ENCODE peak calls at places on chromosomes 11 and 22, in four cellular contexts. D, R, F and B are unnamed samples.

GRCh38 chr11:44555031-44555800 is 10.2 kb upstream of the CD82 start:
- DNase-seq in D (no peak), R (no peak), F (no peak), B (no peak)

GRCh38 chr11:119347242-119347641 is 737 bp upstream of the MFRP start:
- DNase-seq in D (no peak), R (no peak), F (no peak), B (no peak)

GRCh38 chr11:62082292-62082657 is 41.5 kb upstream of the INCENP start:
- DNase-seq in D (no peak), R (no peak), F (no peak), B (no peak)

GRCh38 chr22:39368402-39368801 is 18.6 kb downstream of the SYNGR1 start:
- DNase-seq in D (no peak), R (no peak), F (no peak), B (no peak)

GRCh38 chr11:100356035-100356434 is 331.1 kb upstream of the ARHGAP42 start:
- DNase-seq in D (no peak), R (no peak), F (no peak), B (no peak)

GRCh38 chr22:40951795-40952602 is 821 bp downstream of the RBX1 start:
- DNase-seq in D (peak), R (no peak), F (no peak), B (no peak)

GRCh38 chr11:78645226-78646202 is 70.8 kb upstream of the NARS2 start:
- DNase-seq in D (peak), R (peak), F (peak), B (peak)

GRCh38 chr11:45178890-45179663 is 32.6 kb downstream of the PRDM11 start:
- DNase-seq in D (peak), R (no peak), F (no peak), B (peak)

GRCh38 chr11:126105748-126106080 is 43.0 kb upstream of the CDON start:
- DNase-seq in D (no peak), R (no peak), F (no peak), B (no peak)

GRCh38 chr11:83736689-83737088 is 450.5 kb upstream of the CCDC90B start:
- DNase-seq in D (no peak), R (no peak), F (no peak), B (no peak)

GRCh38 chr22:21762712-21763581 is 27.4 kb upstream of the YPEL1 start:
- DNase-seq in D (no peak), R (no peak), F (no peak), B (no peak)

GRCh38 chr11:69512136-69512535 is 30.7 kb downstream of the LINC01488 start:
- DNase-seq in D (no peak), R (no peak), F (no peak), B (no peak)

GRCh38 chr11:61158691-61159381 is 2.4 kb downstream of the VPS37C start:
- DNase-seq in D (peak), R (no peak), F (no peak), B (peak)

GRCh38 chr22:48305726-48306235 is 1521.9 kb downstream of the BRD1 start:
- DNase-seq in D (no peak), R (no peak), F (no peak), B (no peak)

GRCh38 chr11:129967996-129968395 is 34.6 kb downstream of the PRDM10 start:
- DNase-seq in D (no peak), R (no peak), F (no peak), B (no peak)

GRCh38 chr11:115687934-115688333 is 183.7 kb upstream of the CADM1 start:
- DNase-seq in D (no peak), R (no peak), F (no peak), B (no peak)

GRCh38 chr11:58592760-58593472 is 14.1 kb downstream of the ZFP91 start:
- DNase-seq in D (no peak), R (no peak), F (no peak), B (no peak)

GRCh38 chr11:111557425-111558111 is 17.0 kb downstream of the LAYN start:
- DNase-seq in D (peak), R (no peak), F (no peak), B (peak)

GRCh38 chr22:27795053-27795452 is 6.5 kb downstream of the MN1 start:
- DNase-seq in D (no peak), R (peak), F (peak), B (no peak)

GRCh38 chr11:76629853-76630599 is 40.5 kb downstream of the LRRC32 start:
- DNase-seq in D (peak), R (no peak), F (no peak), B (peak)

GRCh38 chr11:114440121-114440860 is 1.0 kb downstream of the REXO2 start:
- DNase-seq in D (peak), R (no peak), F (no peak), B (peak)

GRCh38 chr22:17087176-17088131 is 2.7 kb downstream of the IL17RA start:
- DNase-seq in D (peak), R (no peak), F (no peak), B (peak)

GRCh38 chr11:44618561-44619425 is 53.3 kb downstream of the CD82 start:
- DNase-seq in D (no peak), R (no peak), F (no peak), B (no peak)

DNA sequence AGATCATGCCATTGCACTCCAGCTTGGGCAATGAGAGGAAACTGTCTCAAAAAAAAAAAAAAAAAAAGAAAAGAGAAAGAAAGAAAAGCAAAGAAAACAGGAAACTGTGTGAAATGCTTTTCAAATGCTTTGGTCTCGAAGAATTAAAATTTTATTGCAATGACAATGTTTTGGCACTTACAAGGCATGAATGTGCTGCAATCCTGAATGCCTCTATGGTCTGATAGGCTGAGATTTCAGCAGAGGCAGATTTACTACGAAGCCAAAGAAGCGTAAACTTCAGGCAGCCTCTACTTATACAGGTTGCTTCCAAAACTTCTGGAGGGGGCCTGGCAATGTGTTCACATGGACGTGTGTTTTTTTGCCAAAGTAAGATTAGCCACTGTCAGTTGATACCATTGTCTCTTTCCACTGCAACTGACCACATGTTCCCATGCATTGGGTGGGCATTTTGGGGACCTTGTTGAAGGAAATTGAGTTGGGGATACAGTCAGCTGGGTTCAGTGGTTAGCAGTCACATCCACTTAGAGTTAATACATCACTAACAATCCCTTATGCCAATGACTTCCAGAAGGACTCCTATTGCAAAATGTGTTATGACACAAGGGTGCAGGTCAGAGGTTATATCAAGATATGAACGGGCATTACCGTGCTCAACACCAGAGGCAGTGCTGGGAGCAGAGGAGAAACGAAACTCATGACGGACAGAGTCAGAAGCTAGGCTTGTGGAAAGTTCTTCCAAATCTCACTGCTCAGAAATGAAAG is 48.8 kb downstream of the ABTB2 start:
- DNase-seq in D (peak), R (no peak), F (no peak), B (peak)
- TF ChIP-seq CTCF in D (no peak), R (no peak), F (no peak), B (no peak)

DNA sequence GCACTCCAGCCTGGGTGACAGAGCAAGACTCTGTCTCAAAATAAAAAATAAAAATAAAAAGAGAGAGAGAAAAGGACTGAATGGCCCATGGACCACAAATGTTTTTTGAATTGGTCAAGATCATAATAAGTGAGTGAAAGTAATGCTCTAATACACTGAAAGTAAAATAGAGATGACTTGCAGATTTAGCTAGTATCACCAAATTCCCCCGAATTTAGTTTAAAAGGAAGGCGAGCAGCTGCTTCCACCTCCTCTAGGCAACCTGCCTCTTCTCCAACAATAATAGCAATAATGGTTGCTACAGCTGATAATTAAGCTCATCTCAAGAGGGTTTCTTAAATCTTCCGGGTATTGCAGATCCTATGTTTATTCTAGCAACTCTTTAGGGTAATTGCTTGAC is 36.8 kb downstream of the CELF1 start:
- DNase-seq in D (no peak), R (no peak), F (no peak), B (no peak)
- TF ChIP-seq CTCF in D (no peak), R (no peak), F (no peak), B (no peak)

DNA sequence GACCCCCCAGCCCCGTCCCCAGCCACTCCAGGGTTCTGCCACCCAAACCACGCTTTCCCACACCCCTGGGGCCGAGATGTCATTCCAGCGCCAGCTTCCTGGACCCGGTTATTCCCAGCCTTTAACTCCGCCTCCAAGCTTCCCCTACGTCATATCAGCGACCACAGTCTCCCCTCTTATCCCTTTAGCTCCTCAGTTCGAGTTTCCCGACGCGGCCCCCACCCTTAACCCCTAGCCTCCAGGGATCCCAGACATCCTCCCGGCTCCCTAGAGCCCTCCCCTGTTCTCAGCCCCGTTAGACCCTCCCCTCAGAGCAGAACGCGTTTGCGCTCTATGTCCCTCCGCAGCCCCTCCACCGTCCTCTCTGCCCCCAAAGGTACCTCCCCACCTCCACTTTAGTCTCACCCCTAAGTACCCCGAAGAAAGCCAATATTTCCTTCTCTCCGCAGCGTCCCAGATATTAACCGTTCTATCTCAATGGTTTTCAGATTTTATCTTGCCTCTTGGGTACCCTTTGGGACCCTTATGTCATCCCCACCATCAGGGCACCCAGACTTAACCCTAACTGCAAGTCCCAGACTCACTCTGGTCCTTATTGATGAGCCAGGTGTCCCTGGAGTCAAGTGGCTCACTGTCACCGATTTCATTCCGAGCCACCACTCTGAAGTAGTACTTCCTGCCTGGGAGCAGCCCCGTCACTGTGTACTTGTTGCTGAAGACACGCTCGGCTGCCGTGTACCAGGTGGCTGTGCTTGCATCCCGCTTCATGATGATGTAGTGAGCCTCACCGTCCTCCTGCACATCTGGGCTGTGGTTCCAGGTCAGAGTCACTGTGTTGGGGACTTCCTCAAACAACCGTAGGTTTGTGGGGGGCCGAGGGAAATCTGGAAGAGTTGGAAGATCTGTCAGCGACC is 8.0 kb downstream of the TMEM86A start:
- DNase-seq in D (peak), R (peak), F (no peak), B (no peak)
- TF ChIP-seq CTCF in D (no peak), R (no peak), F (no peak), B (no peak)

DNA sequence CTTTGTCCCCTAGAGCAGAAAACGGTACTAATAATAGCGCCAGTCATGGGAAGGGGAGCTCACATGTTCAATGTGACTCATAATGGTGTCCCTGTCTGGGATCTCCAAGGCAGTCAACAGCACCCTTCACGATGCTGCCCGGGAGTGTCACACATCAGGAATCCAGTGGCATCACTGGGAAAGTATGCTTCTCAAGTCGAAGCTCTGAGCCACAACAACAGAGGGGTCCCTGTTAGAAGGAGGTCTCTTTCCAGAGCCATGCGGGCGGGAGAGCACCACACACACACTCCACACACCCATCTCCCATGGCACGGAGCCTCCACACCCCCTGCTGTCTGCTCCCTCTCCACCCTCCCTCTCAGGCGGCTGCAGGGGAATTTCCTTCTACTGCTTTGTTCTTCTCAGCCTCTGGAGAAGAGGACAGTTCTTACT is 119.7 kb downstream of the ETS1 start:
- DNase-seq in D (peak), R (no peak), F (no peak), B (peak)
- TF ChIP-seq CTCF in D (peak), R (no peak), F (no peak), B (peak)

DNA sequence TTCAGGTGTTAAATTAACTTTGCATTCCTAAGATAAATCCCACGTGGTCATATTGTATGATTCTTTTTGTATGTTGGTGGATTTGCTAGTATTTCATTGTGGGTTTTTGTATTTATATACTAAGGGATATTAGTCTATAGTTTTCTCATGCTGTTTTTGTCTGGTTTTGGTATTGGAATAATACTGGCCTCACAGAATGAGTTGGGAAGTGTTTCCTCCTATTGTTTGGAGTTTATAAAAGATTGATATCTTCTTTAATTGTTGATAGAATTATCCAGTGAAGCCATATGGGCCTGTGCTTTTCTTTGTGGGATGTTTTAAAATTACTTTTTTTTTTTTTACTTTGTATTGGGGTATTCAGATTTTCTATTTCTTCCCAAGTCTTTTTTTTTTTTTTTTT is 59.8 kb downstream of the QSER1 start:
- DNase-seq in D (no peak), R (no peak), F (no peak), B (no peak)
- TF ChIP-seq CTCF in D (no peak), R (no peak), F (no peak), B (no peak)

GRCh38 chr22:50283821-50284220 is 13.6 kb upstream of the MAPK11 start:
- DNase-seq in D (no peak), R (no peak), F (no peak), B (no peak)
- TF ChIP-seq CTCF in D (no peak), R (no peak), F (no peak), B (no peak)

GRCh38 chr11:73931039-73931645 is 19.7 kb upstream of the DNAJB13 start:
- DNase-seq in D (peak), R (peak), F (peak), B (peak)
- TF ChIP-seq CTCF in D (peak), R (no peak), F (peak), B (peak)

GRCh38 chr11:1293619-1294015 is 15.8 kb downstream of the TOLLIP start:
- DNase-seq in D (no peak), R (no peak), F (peak), B (no peak)
- TF ChIP-seq CTCF in D (no peak), R (no peak), F (no peak), B (peak)

GRCh38 chr11:102614485-102614884 is 10.6 kb downstream of the MMP20 start:
- DNase-seq in D (no peak), R (no peak), F (no peak), B (no peak)
- TF ChIP-seq CTCF in D (no peak), R (no peak), F (no peak), B (no peak)

GRCh38 chr11:120637131-120637530 is 125.6 kb downstream of the GRIK4 start:
- DNase-seq in D (no peak), R (no peak), F (no peak), B (no peak)
- TF ChIP-seq CTCF in D (no peak), R (no peak), F (no peak), B (no peak)